ENCODE peak calls at places on chromosome 1, in ten cellular contexts. One of them, this sample, is unnamed.

GRCh38 chr1:54604051-54604450 is 19.3 kb downstream of the FAM151A start:
- DNase-seq in NCI-H2107: no peak
- DNase-seq in foreskin keratinocyte: no peak
- DNase-seq in RPMI8226: no peak
- DNase-seq in DMS 273 treated with DMSO at 0.1 percent for 48 hours: no peak
- DNase-seq in anterior cingulate cortex: no peak
- DNase-seq in AG09319: no peak
- DNase-seq in Right ventricle myocardium superior: no peak
- DNase-seq in amygdala: no peak
- DNase-seq in mesendoderm: no peak
- DNase-seq in this sample: no peak

GRCh38 chr1:51317798-51318197 is 12.6 kb downstream of the TTC39A start:
- DNase-seq in NCI-H2107: no peak
- DNase-seq in mesendoderm: no peak
- DNase-seq in DMS 273 treated with DMSO at 0.1 percent for 48 hours: no peak
- DNase-seq in anterior cingulate cortex: no peak
- DNase-seq in AG09319: no peak
- DNase-seq in Right ventricle myocardium superior: no peak
- DNase-seq in RPMI8226: no peak
- DNase-seq in amygdala: no peak
- DNase-seq in foreskin keratinocyte: no peak
- DNase-seq in this sample: no peak

GRCh38 chr1:117059334-117059677 is 820 bp upstream of the TTF2 start:
- DNase-seq in mesendoderm: no peak
- DNase-seq in NCI-H2107: peak; percentile 66
- DNase-seq in foreskin keratinocyte: no peak
- DNase-seq in AG09319: no peak
- DNase-seq in anterior cingulate cortex: no peak
- DNase-seq in DMS 273 treated with DMSO at 0.1 percent for 48 hours: no peak
- DNase-seq in amygdala: no peak
- DNase-seq in Right ventricle myocardium superior: peak; percentile 60
- DNase-seq in RPMI8226: peak; percentile 78
- DNase-seq in this sample: peak; percentile 23

GRCh38 chr1:151340870-151341754 is 5.9 kb downstream of the RFX5 start:
- DNase-seq in mesendoderm: peak; percentile 96
- DNase-seq in DMS 273 treated with DMSO at 0.1 percent for 48 hours: peak; percentile 100
- DNase-seq in NCI-H2107: peak; percentile 56
- DNase-seq in foreskin keratinocyte: peak; percentile 65
- DNase-seq in Right ventricle myocardium superior: no peak
- DNase-seq in anterior cingulate cortex: no peak
- DNase-seq in AG09319: peak; percentile 41
- DNase-seq in RPMI8226: peak; percentile 85
- DNase-seq in amygdala: peak; percentile 4
- DNase-seq in this sample: peak; percentile 43

GRCh38 chr1:33532936-33533335 is 60.5 kb downstream of the ZSCAN20 start:
- DNase-seq in DMS 273 treated with DMSO at 0.1 percent for 48 hours: no peak
- DNase-seq in mesendoderm: no peak
- DNase-seq in AG09319: no peak
- DNase-seq in foreskin keratinocyte: no peak
- DNase-seq in anterior cingulate cortex: no peak
- DNase-seq in NCI-H2107: no peak
- DNase-seq in Right ventricle myocardium superior: no peak
- DNase-seq in amygdala: no peak
- DNase-seq in RPMI8226: no peak
- DNase-seq in this sample: no peak

GRCh38 chr1:156684227-156684782 is 7.1 kb upstream of the NES start:
- DNase-seq in Right ventricle myocardium superior: no peak
- DNase-seq in foreskin keratinocyte: peak; percentile 96
- DNase-seq in DMS 273 treated with DMSO at 0.1 percent for 48 hours: no peak
- DNase-seq in NCI-H2107: no peak
- DNase-seq in RPMI8226: no peak
- DNase-seq in anterior cingulate cortex: no peak
- DNase-seq in AG09319: no peak
- DNase-seq in mesendoderm: no peak
- DNase-seq in amygdala: no peak
- DNase-seq in this sample: no peak

GRCh38 chr1:24606621-24607020 is 36.5 kb upstream of the SRRM1 start:
- DNase-seq in mesendoderm: no peak
- DNase-seq in DMS 273 treated with DMSO at 0.1 percent for 48 hours: no peak
- DNase-seq in Right ventricle myocardium superior: no peak
- DNase-seq in RPMI8226: no peak
- DNase-seq in NCI-H2107: no peak
- DNase-seq in foreskin keratinocyte: no peak
- DNase-seq in amygdala: no peak
- DNase-seq in anterior cingulate cortex: no peak
- DNase-seq in AG09319: no peak
- DNase-seq in this sample: no peak

GRCh38 chr1:192943108-192943507 is 116.1 kb downstream of the UCHL5 start:
- DNase-seq in anterior cingulate cortex: no peak
- DNase-seq in NCI-H2107: no peak
- DNase-seq in mesendoderm: no peak
- DNase-seq in DMS 273 treated with DMSO at 0.1 percent for 48 hours: no peak
- DNase-seq in amygdala: no peak
- DNase-seq in RPMI8226: no peak
- DNase-seq in AG09319: no peak
- DNase-seq in foreskin keratinocyte: no peak
- DNase-seq in Right ventricle myocardium superior: no peak
- DNase-seq in this sample: no peak

GRCh38 chr1:153534933-153535663 is 693 bp downstream of the S100A6 start:
- DNase-seq in RPMI8226: peak; percentile 73
- DNase-seq in NCI-H2107: no peak
- DNase-seq in anterior cingulate cortex: peak; percentile 32
- DNase-seq in foreskin keratinocyte: peak; percentile 35
- DNase-seq in Right ventricle myocardium superior: peak; percentile 80
- DNase-seq in mesendoderm: no peak
- DNase-seq in AG09319: no peak
- DNase-seq in DMS 273 treated with DMSO at 0.1 percent for 48 hours: no peak
- DNase-seq in amygdala: no peak
- DNase-seq in this sample: no peak

GRCh38 chr1:8702121-8702520 is 115.3 kb downstream of the RERE start:
- DNase-seq in anterior cingulate cortex: no peak
- DNase-seq in mesendoderm: peak; percentile 86
- DNase-seq in NCI-H2107: no peak
- DNase-seq in AG09319: no peak
- DNase-seq in RPMI8226: peak; percentile 77
- DNase-seq in amygdala: no peak
- DNase-seq in DMS 273 treated with DMSO at 0.1 percent for 48 hours: peak; percentile 18
- DNase-seq in foreskin keratinocyte: peak; percentile 46
- DNase-seq in Right ventricle myocardium superior: no peak
- DNase-seq in this sample: no peak

GRCh38 chr1:177701654-177702353 is 268.1 kb downstream of the SEC16B start:
- DNase-seq in mesendoderm: no peak
- DNase-seq in NCI-H2107: no peak
- DNase-seq in amygdala: no peak
- DNase-seq in RPMI8226: no peak
- DNase-seq in Right ventricle myocardium superior: no peak
- DNase-seq in AG09319: no peak
- DNase-seq in foreskin keratinocyte: no peak
- DNase-seq in DMS 273 treated with DMSO at 0.1 percent for 48 hours: no peak
- DNase-seq in anterior cingulate cortex: no peak
- DNase-seq in this sample: no peak

GRCh38 chr1:223665592-223666312 is at the start of gene CAPN8:
- DNase-seq in foreskin keratinocyte: peak; percentile 96
- DNase-seq in mesendoderm: no peak
- DNase-seq in AG09319: no peak
- DNase-seq in amygdala: no peak
- DNase-seq in DMS 273 treated with DMSO at 0.1 percent for 48 hours: no peak
- DNase-seq in Right ventricle myocardium superior: no peak
- DNase-seq in NCI-H2107: no peak
- DNase-seq in anterior cingulate cortex: no peak
- DNase-seq in RPMI8226: no peak
- DNase-seq in this sample: no peak

GRCh38 chr1:95117207-95118018 is at the start of gene TLCD4:
- DNase-seq in DMS 273 treated with DMSO at 0.1 percent for 48 hours: peak; percentile 58
- DNase-seq in mesendoderm: peak; percentile 77
- DNase-seq in RPMI8226: peak; percentile 24
- DNase-seq in amygdala: no peak
- DNase-seq in anterior cingulate cortex: peak; percentile 51
- DNase-seq in foreskin keratinocyte: peak; percentile 16
- DNase-seq in AG09319: no peak
- DNase-seq in NCI-H2107: peak; percentile 46
- DNase-seq in Right ventricle myocardium superior: peak; percentile 81
- DNase-seq in this sample: peak; percentile 61

GRCh38 chr1:112754116-112754628 is 39.0 kb upstream of the PPM1J start:
- DNase-seq in anterior cingulate cortex: no peak
- DNase-seq in RPMI8226: no peak
- DNase-seq in Right ventricle myocardium superior: no peak
- DNase-seq in AG09319: no peak
- DNase-seq in mesendoderm: no peak
- DNase-seq in DMS 273 treated with DMSO at 0.1 percent for 48 hours: no peak
- DNase-seq in foreskin keratinocyte: peak; percentile 57
- DNase-seq in amygdala: no peak
- DNase-seq in NCI-H2107: no peak
- DNase-seq in this sample: no peak

GRCh38 chr1:29974345-29974744 is 738.0 kb downstream of the PTPRU start:
- DNase-seq in AG09319: peak; percentile 32
- DNase-seq in mesendoderm: peak; percentile 99
- DNase-seq in foreskin keratinocyte: peak; percentile 97
- DNase-seq in amygdala: no peak
- DNase-seq in anterior cingulate cortex: no peak
- DNase-seq in Right ventricle myocardium superior: no peak
- DNase-seq in RPMI8226: no peak
- DNase-seq in DMS 273 treated with DMSO at 0.1 percent for 48 hours: no peak
- DNase-seq in NCI-H2107: no peak
- DNase-seq in this sample: no peak

GRCh38 chr1:178308438-178308837 is 188.3 kb downstream of the CLEC20A start:
- DNase-seq in AG09319: no peak
- DNase-seq in amygdala: no peak
- DNase-seq in DMS 273 treated with DMSO at 0.1 percent for 48 hours: no peak
- DNase-seq in RPMI8226: no peak
- DNase-seq in Right ventricle myocardium superior: no peak
- DNase-seq in mesendoderm: peak; percentile 45
- DNase-seq in foreskin keratinocyte: no peak
- DNase-seq in NCI-H2107: no peak
- DNase-seq in anterior cingulate cortex: no peak
- DNase-seq in this sample: no peak

GRCh38 chr1:109821831-109822745 is 58.4 kb upstream of the EPS8L3 start:
- DNase-seq in Right ventricle myocardium superior: peak; percentile 65
- DNase-seq in mesendoderm: peak; percentile 47
- DNase-seq in foreskin keratinocyte: no peak
- DNase-seq in RPMI8226: no peak
- DNase-seq in NCI-H2107: no peak
- DNase-seq in DMS 273 treated with DMSO at 0.1 percent for 48 hours: no peak
- DNase-seq in amygdala: no peak
- DNase-seq in anterior cingulate cortex: no peak
- DNase-seq in AG09319: peak; percentile 46
- DNase-seq in this sample: no peak

GRCh38 chr1:59361766-59362165 is 64.9 kb downstream of the FGGY start:
- DNase-seq in RPMI8226: no peak
- DNase-seq in NCI-H2107: no peak
- DNase-seq in anterior cingulate cortex: no peak
- DNase-seq in AG09319: no peak
- DNase-seq in DMS 273 treated with DMSO at 0.1 percent for 48 hours: no peak
- DNase-seq in amygdala: no peak
- DNase-seq in foreskin keratinocyte: no peak
- DNase-seq in Right ventricle myocardium superior: peak; percentile 37
- DNase-seq in mesendoderm: no peak
- DNase-seq in this sample: no peak

GRCh38 chr1:51086496-51087271 is 15.3 kb upstream of the C1orf185 start:
- DNase-seq in DMS 273 treated with DMSO at 0.1 percent for 48 hours: no peak
- DNase-seq in mesendoderm: peak; percentile 26
- DNase-seq in foreskin keratinocyte: no peak
- DNase-seq in Right ventricle myocardium superior: no peak
- DNase-seq in anterior cingulate cortex: no peak
- DNase-seq in RPMI8226: no peak
- DNase-seq in amygdala: no peak
- DNase-seq in NCI-H2107: no peak
- DNase-seq in AG09319: no peak
- DNase-seq in this sample: peak; percentile 5

This sample was measured in HuH-7.